ENCODE peak calls at places on chromosomes 1 and 21, in five cellular contexts. P is lower lobe of right lung; T is CD8-positive, alpha-beta memory T cell; K is fibroblast of lung; Q is heart right ventricle. L is an unnamed sample.

GRCh38 chr1:17053071-17053684 is 654 bp downstream of the SDHB start:
- DNase-seq in P (no peak), T (no peak), K (no peak), Q (no peak), L (no peak)

GRCh38 chr1:248924696-248925532 is 18.9 kb downstream of the PGBD2 start:
- DNase-seq in P (no peak), T (peak; percentile 25), K (peak; percentile 63), Q (peak; percentile 31), L (no peak)

GRCh38 chr1:230849451-230850194 is 18.7 kb downstream of the C1orf198 start:
- DNase-seq in P (no peak), T (no peak), K (peak; percentile 98), Q (peak; percentile 88), L (peak; percentile 65)

GRCh38 chr1:75630998-75631397 is 20.1 kb upstream of the SLC44A5 start:
- DNase-seq in P (no peak), T (no peak), K (no peak), Q (no peak), L (no peak)

GRCh38 chr1:167489581-167490340 is 28.6 kb downstream of the CD247 start:
- DNase-seq in P (no peak), T (no peak), K (no peak), Q (no peak), L (no peak)

GRCh38 chr1:87872692-87873091 is 544.0 kb downstream of the LMO4 start:
- DNase-seq in P (no peak), T (no peak), K (no peak), Q (no peak), L (no peak)

GRCh38 chr1:60874703-60875102 is 207.7 kb upstream of the NFIA start:
- DNase-seq in P (no peak), T (no peak), K (peak; percentile 70), Q (no peak), L (no peak)

GRCh38 chr21:35303085-35303484 is 254.0 kb upstream of the RUNX1 start:
- DNase-seq in P (no peak), T (no peak), K (peak; percentile 95), Q (no peak), L (no peak)

GRCh38 chr1:20339811-20340457 is 49.3 kb downstream of the VWA5B1 start:
- DNase-seq in P (no peak), T (no peak), K (no peak), Q (no peak), L (no peak)

GRCh38 chr21:15421947-15422346 is 307.8 kb upstream of the USP25 start:
- DNase-seq in P (no peak), T (no peak), K (peak; percentile 77), Q (no peak), L (no peak)

GRCh38 chr1:9203623-9204022 is 31.0 kb upstream of the H6PD start:
- DNase-seq in P (no peak), T (no peak), K (no peak), Q (no peak), L (peak; percentile 61)

GRCh38 chr1:240739754-240740153 is 127.8 kb upstream of the GREM2 start:
- DNase-seq in P (no peak), T (no peak), K (peak; percentile 46), Q (no peak), L (no peak)

GRCh38 chr21:44876849-44877575 is 3.5 kb upstream of the PTTG1IP start:
- DNase-seq in P (no peak), T (no peak), K (no peak), Q (no peak), L (no peak)

GRCh38 chr1:19450811-19451564 is 34.4 kb downstream of the CAPZB start:
- DNase-seq in P (no peak), T (no peak), K (peak; percentile 99), Q (no peak), L (no peak)

GRCh38 chr1:97489834-97490233 is 431.0 kb downstream of the DPYD start:
- DNase-seq in P (no peak), T (no peak), K (peak; percentile 29), Q (no peak), L (no peak)

GRCh38 chr1:194102607-194103006 is 916.2 kb upstream of the B3GALT2 start:
- DNase-seq in P (no peak), T (no peak), K (no peak), Q (no peak), L (no peak)

GRCh38 chr1:223062177-223062576 is 80.9 kb downstream of the TLR5 start:
- DNase-seq in P (no peak), T (no peak), K (no peak), Q (no peak), L (no peak)

GRCh38 chr1:54985556-54985955 is 5.1 kb downstream of the TMEM61 start:
- DNase-seq in P (no peak), T (no peak), K (no peak), Q (no peak), L (peak; percentile 6)

GRCh38 chr1:30822966-30823581 is 65.5 kb upstream of the LAPTM5 start:
- DNase-seq in P (no peak), T (no peak), K (peak; percentile 76), Q (no peak), L (no peak)

GRCh38 chr21:27292229-27292628 is 325.3 kb upstream of the ADAMTS5 start:
- DNase-seq in P (no peak), T (no peak), K (no peak), Q (no peak), L (no peak)

GRCh38 chr1:84855168-84855567 is 37.8 kb downstream of the LPAR3 start:
- DNase-seq in P (no peak), T (no peak), K (peak; percentile 36), Q (no peak), L (no peak)

GRCh38 chr1:79497193-79497773 is 490.8 kb upstream of the ADGRL4 start:
- DNase-seq in P (no peak), T (no peak), K (peak; percentile 29), Q (no peak), L (no peak)

GRCh38 chr1:35481229-35481628 is 76.0 kb downstream of the KIAA0319L start:
- DNase-seq in P (no peak), T (no peak), K (no peak), Q (no peak), L (no peak)

GRCh38 chr1:228278432-228278941 is 70.6 kb downstream of the OBSCN start:
- DNase-seq in P (no peak), T (no peak), K (no peak), Q (no peak), L (peak; percentile 74)

GRCh38 chr21:36964398-36964797 is 2.1 kb downstream of the HLCS start:
- DNase-seq in P (no peak), T (no peak), K (no peak), Q (no peak), L (no peak)

GRCh38 chr21:36964832-36965719 is 1.4 kb downstream of the HLCS start:
- DNase-seq in P (no peak), T (no peak), K (no peak), Q (no peak), L (no peak)

GRCh38 chr21:36966846-36967657 is 583 bp upstream of the HLCS start:
- DNase-seq in P (no peak), T (no peak), K (peak; percentile 8), Q (no peak), L (peak; percentile 36)

GRCh38 chr21:36965720-36966065 is 776 bp downstream of the HLCS start:
- DNase-seq in P (no peak), T (no peak), K (no peak), Q (no peak), L (no peak)

DNA sequence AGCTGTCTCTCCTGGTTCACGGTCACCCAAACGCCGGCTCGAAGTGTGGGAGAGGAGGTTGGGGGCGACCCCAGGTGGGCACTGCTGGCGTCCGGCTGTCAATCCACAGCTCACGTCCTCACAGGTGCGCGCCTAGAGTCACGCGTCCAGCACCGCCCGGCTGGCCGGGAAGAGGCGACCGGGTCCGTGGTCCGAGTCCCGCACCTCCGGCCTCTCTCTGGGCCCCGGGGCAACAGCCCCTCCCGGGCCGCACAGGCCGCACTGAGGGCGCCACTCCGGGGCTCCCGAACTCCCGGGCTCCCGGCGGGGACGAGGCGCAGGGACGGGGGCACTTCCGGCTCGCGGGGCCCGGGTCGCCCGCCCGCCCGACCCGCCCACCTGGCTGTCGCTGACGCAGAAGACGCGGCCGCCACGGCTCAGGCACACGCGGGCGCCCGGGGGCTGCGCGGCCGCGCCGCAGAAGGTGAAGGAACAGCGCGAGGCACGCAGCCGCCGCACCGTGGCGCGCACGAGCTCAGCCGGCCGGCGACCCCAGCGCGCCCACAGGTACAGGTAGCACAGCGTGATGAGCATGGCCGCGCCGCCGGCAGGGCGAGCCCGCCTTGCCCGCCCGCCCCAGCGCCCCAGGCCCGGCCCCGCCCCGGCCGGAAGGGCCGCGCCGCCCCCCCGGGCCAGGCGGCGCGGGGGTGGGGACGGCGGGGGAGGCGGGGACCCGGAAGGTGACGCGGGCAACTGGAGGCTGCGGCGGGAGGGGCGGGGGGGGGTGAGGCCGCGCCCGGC is at the start of gene HLCS:
- DNase-seq in P (peak; percentile 79), T (peak; percentile 68), K (peak; percentile 62), Q (peak; percentile 43), L (peak; percentile 62)
- H3K27ac ChIP-seq in P (peak within 1 kb of the TSS; percentile 86), T (peak within 1 kb of the TSS; percentile 76), K (peak within 1 kb of the TSS; percentile 53), Q (peak within 1 kb of the TSS; percentile 66), L (peak within 1 kb of the TSS; percentile 87)

GRCh38 chr1:224615861-224616760 is at the start of gene CNIH3:
- DNase-seq in P (no peak), T (peak; percentile 10), K (peak; percentile 90), Q (no peak), L (no peak)

GRCh38 chr1:224616761-224617409 is 768 bp downstream of the CNIH3 start:
- DNase-seq in P (no peak), T (no peak), K (no peak), Q (no peak), L (no peak)

GRCh38 chr1:224619209-224619608 is 3.1 kb downstream of the CNIH3 start:
- DNase-seq in P (no peak), T (no peak), K (no peak), Q (no peak), L (no peak)

GRCh38 chr1:224620105-224620504 is 4.0 kb downstream of the CNIH3 start:
- DNase-seq in P (no peak), T (no peak), K (no peak), Q (no peak), L (no peak)

GRCh38 chr1:224617410-224618361 is 1.6 kb downstream of the CNIH3 start:
- DNase-seq in P (no peak), T (no peak), K (peak; percentile 33), Q (no peak), L (no peak)
- H3K27ac ChIP-seq in P (no peak overlapping the region), T (no peak overlapping the region), K (peak overlapping the region; percentile 62), Q (no peak overlapping the region), L (no peak overlapping the region)

GRCh38 chr1:92567211-92567868 is 80.6 kb upstream of the GFI1 start:
- DNase-seq in P (no peak), T (no peak), K (peak; percentile 32), Q (no peak), L (no peak)

GRCh38 chr1:92563457-92564216 is 76.9 kb upstream of the GFI1 start:
- DNase-seq in P (no peak), T (no peak), K (no peak), Q (no peak), L (no peak)
- H3K27ac ChIP-seq in P (no peak overlapping the region), T (no peak overlapping the region), K (no peak overlapping the region), Q (no peak overlapping the region), L (no peak overlapping the region)

DNA sequence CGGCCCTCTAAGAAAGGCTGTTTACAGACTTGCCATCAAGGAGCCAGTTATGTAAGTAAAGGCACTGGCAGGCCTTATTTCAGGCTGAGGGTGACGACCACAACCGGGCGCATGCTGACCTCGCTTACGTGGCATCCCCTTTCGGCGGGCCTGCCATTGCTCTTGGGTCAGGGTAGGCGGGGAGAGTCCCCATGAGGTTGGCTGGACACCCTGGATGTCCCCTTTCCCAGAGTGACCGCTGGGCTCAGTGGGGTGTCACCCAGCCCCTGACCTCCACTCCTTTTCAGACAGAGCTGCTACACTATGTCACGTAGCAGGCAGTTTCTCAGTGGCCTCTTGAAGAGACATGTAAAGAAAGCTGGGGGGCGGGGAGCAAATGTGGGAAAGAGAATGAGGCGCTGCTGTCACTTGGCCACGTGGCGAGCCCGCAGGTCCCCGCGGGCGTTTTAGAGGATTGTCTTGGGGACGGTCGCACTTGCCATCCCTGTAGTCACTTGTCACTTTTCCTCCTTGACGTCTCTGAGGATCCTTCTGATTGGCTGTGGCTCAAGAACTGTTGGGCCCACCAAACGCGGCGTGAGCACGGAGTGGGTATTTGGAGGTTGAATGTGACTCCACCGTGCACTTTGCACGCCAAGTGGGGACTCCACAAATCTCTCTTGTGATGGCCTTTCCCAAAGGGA is 42.2 kb downstream of the SLC37A1 start:
- DNase-seq in P (peak; percentile 39), T (no peak), K (no peak), Q (no peak), L (peak; percentile 38)
- H3K27ac ChIP-seq in P (no peak overlapping the region), T (no peak overlapping the region), K (no peak overlapping the region), Q (no peak overlapping the region), L (no peak overlapping the region)

L was measured in left lung.